ENCODE peak calls at places on chromosomes 2 and 18, in five cellular contexts. O, P, R, H and L are unnamed samples.

GRCh38 chr2:113212245-113213060 is 38.7 kb downstream of the PSD4 start:
- DNase-seq in P (no peak), R (no peak), H (no peak), O (peak; percentile 79), L (no peak)

GRCh38 chr2:120358734-120359465 is 13.0 kb downstream of the INHBB start:
- DNase-seq in O (peak; percentile 55), P (no peak), H (no peak), R (no peak), L (no peak)

GRCh38 chr18:35282353-35282752 is 7.7 kb downstream of the ZSCAN30 start:
- DNase-seq in O (no peak), P (no peak), H (no peak), R (no peak), L (no peak)

GRCh38 chr2:214393796-214394195 is 17.1 kb upstream of the VWC2L start:
- DNase-seq in H (no peak), R (no peak), P (no peak), O (no peak), L (no peak)

GRCh38 chr2:233079953-233080835 is 20.1 kb downstream of the INPP5D start:
- DNase-seq in O (no peak), R (no peak), P (no peak), H (no peak), L (no peak)

GRCh38 chr2:169073211-169073971 is 4.0 kb downstream of the DHRS9 start:
- DNase-seq in O (no peak), P (no peak), R (no peak), H (no peak), L (no peak)

GRCh38 chr2:48723125-48723524 is 32.4 kb downstream of the LHCGR start:
- DNase-seq in O (no peak), P (no peak), R (no peak), H (no peak), L (no peak)

GRCh38 chr2:12675352-12675795 is 41.4 kb upstream of the TRIB2 start:
- DNase-seq in R (peak; percentile 64), O (no peak), P (no peak), H (no peak), L (no peak)

GRCh38 chr2:96092580-96092877 is 23.8 kb downstream of the ADRA2B start:
- DNase-seq in H (no peak), R (no peak), O (no peak), P (no peak), L (peak; percentile 10)

GRCh38 chr2:120702061-120702460 is 33.6 kb upstream of the GLI2 start:
- DNase-seq in P (no peak), O (no peak), R (no peak), H (no peak), L (no peak)

GRCh38 chr18:52288403-52289004 is 51.5 kb upstream of the DCC start:
- DNase-seq in H (no peak), O (no peak), P (peak; percentile 31), R (peak; percentile 32), L (no peak)

GRCh38 chr18:35245719-35246317 is 5.0 kb downstream of the ZNF397 start:
- DNase-seq in P (no peak), R (no peak), O (no peak), H (no peak), L (no peak)

GRCh38 chr18:10785798-10786197 is 260.0 kb downstream of the NAPG start:
- DNase-seq in O (no peak), P (no peak), R (no peak), H (no peak), L (no peak)

GRCh38 chr2:84840306-84840705 is 40.6 kb downstream of the TRABD2A start:
- DNase-seq in O (no peak), P (no peak), R (no peak), H (no peak), L (no peak)
- TF ChIP-seq CTCF in O (no peak), P (no peak), R (no peak), H (no peak), L (no peak)

DNA sequence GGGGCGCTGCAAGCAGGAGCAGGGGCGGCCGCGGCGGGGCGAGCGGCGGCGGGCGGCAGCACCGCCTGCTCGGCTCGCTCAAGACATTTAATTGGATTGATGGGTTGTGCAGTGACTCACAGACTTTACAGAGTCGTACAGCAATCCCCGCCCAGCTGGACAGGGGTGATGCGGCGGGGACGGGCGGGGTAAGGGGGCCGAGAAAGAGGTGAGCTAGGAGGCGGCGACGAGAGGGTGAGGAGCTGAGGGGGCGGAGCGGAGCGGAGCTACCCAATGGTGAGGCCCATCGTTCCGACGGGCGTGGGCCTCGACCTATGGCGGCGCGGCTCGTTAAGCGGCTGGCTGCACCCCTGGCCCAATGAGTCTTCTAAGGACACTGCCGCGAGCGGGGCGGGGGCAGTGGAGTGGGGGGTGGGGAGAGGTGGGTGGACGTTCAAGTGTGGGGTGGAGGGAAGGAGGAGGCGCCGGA is 97.1 kb upstream of the SERTAD2 start:
- DNase-seq in H (peak; percentile 97), P (peak; percentile 99), O (peak; percentile 100), R (peak; percentile 99), L (peak; percentile 97)
- TF ChIP-seq CTCF in H (no peak), P (no peak), O (no peak), R (no peak), L (no peak)

DNA sequence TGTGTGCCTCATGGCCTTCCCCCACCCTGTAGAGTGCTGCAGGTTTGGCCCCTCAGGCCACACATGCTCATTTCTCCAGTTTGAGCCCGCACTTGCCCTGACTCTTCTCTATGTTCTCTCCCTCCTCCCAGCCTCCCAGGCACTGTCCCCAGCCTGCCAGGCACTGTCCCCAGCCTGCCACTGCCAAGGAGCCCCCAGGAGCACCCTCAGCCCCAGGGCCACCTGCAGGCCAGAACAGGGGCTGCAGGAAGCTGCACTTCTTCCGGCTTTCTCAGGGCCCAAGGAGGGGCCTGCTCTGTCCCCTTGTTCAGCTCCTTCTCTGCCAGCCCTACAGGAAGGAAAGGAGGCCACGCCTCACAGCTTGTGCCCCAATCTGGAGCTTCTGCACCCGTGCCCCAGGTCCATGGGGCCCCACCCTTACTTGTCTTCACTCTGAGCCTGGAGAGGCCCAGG is 31.6 kb downstream of the CYP26B1 start:
- DNase-seq in P (no peak), H (no peak), O (no peak), R (no peak), L (no peak)
- TF ChIP-seq CTCF in P (no peak), H (no peak), O (no peak), R (no peak), L (no peak)

GRCh38 chr2:23477392-23477791 is 92.4 kb downstream of the KLHL29 start:
- DNase-seq in O (no peak), P (no peak), H (no peak), R (no peak), L (no peak)

GRCh38 chr2:23476786-23477185 is 91.8 kb downstream of the KLHL29 start:
- DNase-seq in H (no peak), O (no peak), R (no peak), P (no peak), L (no peak)

GRCh38 chr2:23478087-23478932 is 93.3 kb downstream of the KLHL29 start:
- DNase-seq in R (no peak), P (no peak), O (no peak), H (no peak), L (no peak)

GRCh38 chr2:23475036-23475435 is 90.1 kb downstream of the KLHL29 start:
- DNase-seq in R (no peak), O (no peak), P (no peak), H (no peak), L (no peak)

GRCh38 chr2:23475473-23475872 is 90.5 kb downstream of the KLHL29 start:
- DNase-seq in P (no peak), O (no peak), R (no peak), H (no peak), L (no peak)
- TF ChIP-seq CTCF in P (no peak), O (no peak), R (no peak), H (no peak), L (no peak)

GRCh38 chr2:3005859-3006258 is 371.8 kb downstream of the EIPR1 start:
- DNase-seq in R (no peak), H (no peak), O (no peak), P (no peak), L (no peak)
- TF ChIP-seq CTCF in R (no peak), H (no peak), O (no peak), P (no peak), L (no peak)